ENCODE peak calls at places on chromosomes 5 and 9, in ten cellular contexts. S, R, Z, W, O, F, U, K, P and D are unnamed samples.

GRCh38 chr9:28073278-28073677 is 500.0 kb upstream of the C9orf72 start:
- DNase-seq in S (peak; percentile 32), R (no peak), Z (no peak), W (no peak), O (no peak), F (no peak), U (no peak), K (no peak), P (peak; percentile 52), D (no peak)

GRCh38 chr5:114412509-114413171 is 50.8 kb downstream of the KCNN2 start:
- DNase-seq in S (peak; percentile 78), R (no peak), Z (no peak), W (peak; percentile 2), O (no peak), F (no peak), U (no peak), K (no peak), P (peak; percentile 92), D (no peak)

GRCh38 chr5:39138892-39139291 is 64.7 kb upstream of the RICTOR start:
- DNase-seq in S (peak; percentile 85), R (no peak), Z (no peak), W (peak; percentile 19), O (no peak), F (no peak), U (no peak), K (no peak), P (peak; percentile 93), D (no peak)

GRCh38 chr5:15737882-15738677 is 238.1 kb downstream of the FBXL7 start:
- DNase-seq in S (no peak), R (no peak), Z (no peak), W (no peak), O (no peak), F (no peak), U (no peak), K (no peak), P (no peak), D (no peak)

GRCh38 chr5:174532453-174533126 is 191.8 kb upstream of the MSX2 start:
- DNase-seq in S (peak; percentile 93), R (no peak), Z (no peak), W (peak; percentile 74), O (peak; percentile 28), F (peak; percentile 7), U (no peak), K (no peak), P (peak; percentile 99), D (no peak)

GRCh38 chr5:178477224-178478201 is 112.7 kb downstream of the COL23A1 start:
- DNase-seq in S (no peak), R (no peak), Z (no peak), W (no peak), O (no peak), F (no peak), U (no peak), K (no peak), P (no peak), D (no peak)

GRCh38 chr9:136943291-136944093 is 1.0 kb downstream of the FBXW5 start:
- DNase-seq in S (peak; percentile 7), R (no peak), Z (peak; percentile 79), W (no peak), O (no peak), F (peak; percentile 59), U (no peak), K (no peak), P (peak; percentile 54), D (no peak)

GRCh38 chr9:9917400-9917799 is 695.4 kb downstream of the PTPRD start:
- DNase-seq in S (no peak), R (no peak), Z (no peak), W (no peak), O (no peak), F (no peak), U (no peak), K (no peak), P (no peak), D (no peak)

GRCh38 chr9:131407717-131408195 is 13.9 kb downstream of the PRRC2B start:
- DNase-seq in S (peak; percentile 73), R (peak; percentile 32), Z (no peak), W (peak; percentile 70), O (no peak), F (peak; percentile 37), U (peak; percentile 43), K (no peak), P (peak; percentile 68), D (peak; percentile 53)

GRCh38 chr9:134768332-134769083 is 112.1 kb upstream of the FCN2 start:
- DNase-seq in S (no peak), R (no peak), Z (no peak), W (no peak), O (no peak), F (no peak), U (no peak), K (no peak), P (no peak), D (no peak)

GRCh38 chr5:38329132-38329715 is 70.9 kb downstream of the EGFLAM start:
- DNase-seq in S (peak; percentile 70), R (no peak), Z (no peak), W (no peak), O (no peak), F (no peak), U (no peak), K (no peak), P (peak; percentile 17), D (no peak)

GRCh38 chr5:72612810-72613209 is 105.6 kb upstream of the ZNF366 start:
- DNase-seq in S (no peak), R (no peak), Z (no peak), W (no peak), O (no peak), F (no peak), U (no peak), K (no peak), P (peak; percentile 62), D (no peak)

GRCh38 chr9:88075966-88076285 is 62.3 kb downstream of the SPATA31C2 start:
- DNase-seq in S (no peak), R (no peak), Z (no peak), W (no peak), O (no peak), F (no peak), U (no peak), K (no peak), P (no peak), D (no peak)

GRCh38 chr9:131824175-131824594 is 84.3 kb upstream of the RAPGEF1 start:
- DNase-seq in S (no peak), R (no peak), Z (no peak), W (no peak), O (no peak), F (no peak), U (no peak), K (no peak), P (no peak), D (no peak)

GRCh38 chr5:80884851-80885697 is 75.1 kb upstream of the RASGRF2 start:
- DNase-seq in S (peak; percentile 6), R (no peak), Z (no peak), W (no peak), O (no peak), F (no peak), U (no peak), K (no peak), P (peak; percentile 31), D (no peak)